ENCODE peak calls at places on chromosomes 11 and 22, in four cellular contexts. H, M, R and B are unnamed samples.

GRCh38 chr11:126862664-126863247 is 137.8 kb downstream of the KIRREL3 start:
- DNase-seq in H (no peak), M (no peak), R (no peak), B (no peak)

GRCh38 chr11:17277024-17277584 is 565 bp downstream of the NUCB2 start:
- DNase-seq in H (peak), M (no peak), R (peak), B (peak)

GRCh38 chr11:119284344-119285157 is 32.4 kb downstream of the MCAM start:
- DNase-seq in H (peak), M (no peak), R (peak), B (peak)

GRCh38 chr22:37560682-37561208 is 465 bp downstream of the CDC42EP1 start:
- DNase-seq in H (no peak), M (no peak), R (peak), B (peak)

GRCh38 chr11:104487035-104487775 is 323.3 kb upstream of the PDGFD start:
- DNase-seq in H (no peak), M (no peak), R (no peak), B (no peak)

GRCh38 chr11:123590296-123590912 is 64.0 kb downstream of the SCN3B start:
- DNase-seq in H (no peak), M (no peak), R (peak), B (peak)

GRCh38 chr22:17844150-17844549 is 69.9 kb upstream of the BID start:
- DNase-seq in H (no peak), M (no peak), R (no peak), B (no peak)

GRCh38 chr22:20203142-20204099 is 52.6 kb upstream of the CCDC188 start:
- DNase-seq in H (no peak), M (no peak), R (peak), B (peak)

GRCh38 chr11:8373519-8374432 is 110.1 kb upstream of the LMO1 start:
- DNase-seq in H (no peak), M (no peak), R (no peak), B (no peak)

GRCh38 chr11:123166095-123166559 is 28.9 kb downstream of the CLMP start:
- DNase-seq in H (no peak), M (no peak), R (peak), B (peak)

GRCh38 chr11:65442952-65443351 is 20.4 kb downstream of the NEAT1 start:
- DNase-seq in H (peak), M (no peak), R (peak), B (peak)

GRCh38 chr11:115496892-115497291 is 7.3 kb downstream of the CADM1 start:
- DNase-seq in H (no peak), M (no peak), R (no peak), B (peak)

GRCh38 chr11:132115454-132115853 is 745.0 kb downstream of the NTM start:
- DNase-seq in H (no peak), M (no peak), R (peak), B (no peak)

GRCh38 chr11:11691296-11692141 is 69.7 kb upstream of the GALNT18 start:
- DNase-seq in H (no peak), M (no peak), R (no peak), B (no peak)

GRCh38 chr11:117385471-117385870 is 57.8 kb downstream of the CEP164 start:
- DNase-seq in H (no peak), M (no peak), R (no peak), B (no peak)

GRCh38 chr11:16587670-16588069 is 150.8 kb upstream of the C11orf58 start:
- DNase-seq in H (no peak), M (no peak), R (no peak), B (no peak)

GRCh38 chr11:35651263-35651662 is 11.3 kb upstream of the TRIM44 start:
- DNase-seq in H (no peak), M (no peak), R (no peak), B (no peak)

GRCh38 chr11:63837027-63837688 is 1.8 kb upstream of the MARK2 start:
- DNase-seq in H (no peak), M (peak), R (peak), B (peak)

GRCh38 chr11:69463181-69463891 is 18.1 kb upstream of the LINC01488 start:
- DNase-seq in H (no peak), M (no peak), R (peak), B (no peak)

GRCh38 chr22:43946391-43946680 is 8.9 kb upstream of the SAMM50 start:
- DNase-seq in H (no peak), M (no peak), R (no peak), B (peak)

GRCh38 chr11:22681281-22681812 is 14.9 kb downstream of the GAS2 start:
- DNase-seq in H (no peak), M (no peak), R (no peak), B (no peak)

GRCh38 chr22:49966041-49966715 is 5.6 kb downstream of the PIM3 start:
- DNase-seq in H (no peak), M (peak), R (no peak), B (no peak)